ENCODE peak calls at places on chromosome 18, in eight cellular contexts. A, Q, M, O, X, S, J and D are unnamed samples.

GRCh38 chr18:55433688-55434087 is 154.3 kb downstream of the TCF4 start:
- DNase-seq in M (no peak), J (no peak), O (no peak), A (no peak), Q (no peak), S (no peak), X (no peak), D (no peak)

GRCh38 chr18:49321800-49322461 is 138.5 kb downstream of the DYM start:
- DNase-seq in A (peak), O (peak), J (peak), Q (no peak), X (no peak), S (no peak), M (no peak), D (peak)

GRCh38 chr18:73948497-73948896 is 199.1 kb downstream of the FBXO15 start:
- DNase-seq in O (peak), J (peak), Q (no peak), A (peak), S (no peak), X (no peak), M (no peak), D (no peak)

GRCh38 chr18:77065221-77065981 is 67.2 kb downstream of the MBP start:
- DNase-seq in J (peak), S (peak), O (peak), A (peak), Q (no peak), M (peak), X (peak), D (peak)

GRCh38 chr18:74935411-74935810 is 273.5 kb downstream of the PTGR3 start:
- DNase-seq in S (no peak), O (no peak), A (no peak), Q (no peak), X (no peak), J (no peak), M (no peak), D (no peak)

GRCh38 chr18:53153281-53153680 is 813.3 kb downstream of the DCC start:
- DNase-seq in S (no peak), O (no peak), Q (peak), M (no peak), X (no peak), A (no peak), J (no peak), D (no peak)

GRCh38 chr18:12376034-12376717 is 851 bp downstream of the AFG3L2 start:
- DNase-seq in Q (peak), O (peak), M (no peak), A (no peak), J (no peak), S (peak), X (no peak), D (no peak)

GRCh38 chr18:7740815-7741214 is 173.7 kb downstream of the PTPRM start:
- DNase-seq in Q (no peak), J (no peak), O (peak), S (no peak), X (no peak), A (peak), M (no peak), D (no peak)

GRCh38 chr18:79690586-79691482 is 11.2 kb downstream of the CTDP1 start:
- DNase-seq in A (no peak), J (no peak), M (no peak), S (no peak), X (no peak), Q (no peak), O (no peak), D (no peak)

GRCh38 chr18:36157441-36157840 is 27.7 kb downstream of the ELP2 start:
- DNase-seq in M (no peak), J (peak), O (peak), S (no peak), A (peak), Q (no peak), X (no peak), D (no peak)

GRCh38 chr18:42174909-42175308 is 219.9 kb downstream of the PIK3C3 start:
- DNase-seq in J (no peak), O (peak), X (no peak), M (no peak), A (peak), S (no peak), Q (no peak), D (no peak)

GRCh38 chr18:68714356-68714706 is 577 bp downstream of the TMX3 start:
- DNase-seq in O (peak), M (no peak), A (peak), Q (peak), J (no peak), X (no peak), S (no peak), D (no peak)

GRCh38 chr18:69401475-69402218 is 959 bp downstream of the DOK6 start:
- DNase-seq in O (peak), X (no peak), S (no peak), M (no peak), Q (no peak), A (peak), J (peak), D (no peak)

GRCh38 chr18:4455113-4455811 is at the start of gene DLGAP1:
- DNase-seq in O (no peak), A (peak), J (no peak), X (peak), S (peak), Q (peak), M (peak), D (no peak)

GRCh38 chr18:26286008-26286407 is 59.8 kb downstream of the TAF4B start:
- DNase-seq in O (no peak), S (no peak), X (no peak), A (no peak), Q (no peak), M (no peak), J (no peak), D (no peak)

GRCh38 chr18:27223570-27224340 is 38.6 kb upstream of the CHST9 start:
- DNase-seq in O (no peak), J (no peak), X (no peak), S (no peak), M (no peak), Q (no peak), A (no peak), D (no peak)

GRCh38 chr18:21117385-21118135 is 5.9 kb upstream of the ROCK1 start:
- DNase-seq in J (peak), X (no peak), Q (no peak), A (peak), O (peak), M (no peak), S (no peak), D (peak)

GRCh38 chr18:25830787-25831186 is 259.6 kb downstream of the SS18 start:
- DNase-seq in S (peak), O (peak), X (no peak), Q (no peak), J (peak), A (peak), M (no peak), D (peak)

GRCh38 chr18:68721681-68722583 is 7.0 kb upstream of the TMX3 start:
- DNase-seq in A (peak), M (no peak), Q (no peak), S (no peak), X (no peak), J (no peak), O (peak), D (no peak)

GRCh38 chr18:7630731-7631442 is 63.8 kb downstream of the PTPRM start:
- DNase-seq in Q (no peak), M (no peak), X (no peak), J (no peak), A (no peak), O (no peak), S (no peak), D (no peak)

GRCh38 chr18:35506024-35506712 is 8.4 kb upstream of the INO80C start:
- DNase-seq in O (peak), M (no peak), Q (no peak), X (no peak), J (no peak), A (no peak), S (no peak), D (no peak)

GRCh38 chr18:38115201-38115600 is 549.6 kb upstream of the CELF4 start:
- DNase-seq in J (no peak), X (no peak), Q (no peak), M (no peak), A (no peak), O (no peak), S (no peak), D (no peak)

GRCh38 chr18:3710712-3711269 is 260.8 kb downstream of the TGIF1 start:
- DNase-seq in A (no peak), S (no peak), Q (peak), J (peak), O (no peak), X (no peak), M (no peak), D (no peak)

GRCh38 chr18:49731860-49732311 is 81.4 kb downstream of the ACAA2 start:
- DNase-seq in M (no peak), O (no peak), A (no peak), X (no peak), J (no peak), S (no peak), Q (no peak), D (no peak)

GRCh38 chr18:70553961-70554325 is 265.1 kb downstream of the SOCS6 start:
- DNase-seq in J (no peak), O (no peak), S (no peak), M (no peak), Q (no peak), X (no peak), A (no peak), D (no peak)

GRCh38 chr18:71020342-71021096 is 731.7 kb downstream of the SOCS6 start:
- DNase-seq in X (no peak), A (no peak), M (no peak), J (no peak), Q (no peak), O (no peak), S (no peak), D (no peak)

DNA sequence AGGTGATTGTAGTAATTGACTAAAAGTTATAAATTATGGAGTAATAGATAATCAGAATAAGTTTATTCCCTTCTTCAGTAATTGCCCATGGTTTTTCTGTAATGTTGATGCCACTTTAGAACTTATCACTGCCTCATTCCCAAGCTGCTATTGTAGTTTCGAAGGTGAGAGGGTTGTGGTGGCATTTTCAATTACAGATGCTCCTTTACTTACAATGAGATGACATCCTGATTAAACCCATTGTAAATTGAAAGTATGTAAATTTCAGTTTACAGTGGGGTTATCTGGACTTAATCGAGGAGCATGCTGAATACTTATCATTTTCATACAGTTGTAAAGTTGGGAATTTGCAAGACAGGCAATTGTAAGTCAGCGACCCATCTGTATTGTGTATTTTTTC is 2.9 kb downstream of the NDUFV2 start:
- DNase-seq in S (no peak), M (no peak), O (no peak), X (no peak), Q (no peak), A (no peak), J (no peak), D (no peak)
- H3K4me3 ChIP-seq in S (peak), M (peak), O (peak), X (peak), Q (no peak), A (no peak), J (peak), D (peak)

DNA sequence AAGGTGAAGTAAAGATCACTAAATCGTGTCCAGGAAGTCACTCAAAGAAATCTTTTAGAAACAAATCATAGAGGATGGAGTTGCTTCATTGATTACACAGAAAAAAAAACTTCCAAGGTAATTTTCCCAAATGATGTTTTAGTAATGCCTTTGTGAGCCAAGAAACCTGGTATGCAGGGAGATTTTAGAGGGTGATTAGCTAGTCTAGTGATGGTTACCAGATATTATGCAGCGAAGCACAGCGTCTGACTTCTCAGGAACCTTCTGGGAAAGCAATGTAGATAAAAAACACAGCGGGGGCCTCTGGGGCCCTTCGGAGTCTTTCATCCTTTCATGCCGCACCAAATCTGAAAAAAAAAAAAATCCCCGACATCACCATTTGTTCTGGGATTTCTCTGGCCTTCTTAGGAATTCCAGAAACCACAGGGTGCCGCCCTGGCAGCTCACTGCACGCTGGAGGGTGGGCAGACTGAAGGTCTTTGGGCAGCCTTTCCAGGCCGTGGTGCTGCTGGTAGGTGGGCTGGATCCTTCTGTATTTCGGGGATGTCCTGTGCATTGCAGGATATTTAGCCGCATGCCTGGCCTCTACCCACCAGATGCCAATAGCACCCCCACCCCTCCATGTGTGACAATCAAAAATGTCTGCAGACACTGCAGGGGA is 17.3 kb downstream of the ALPK2 start:
- DNase-seq in M (no peak), J (no peak), A (peak), S (no peak), X (no peak), Q (no peak), O (no peak), D (no peak)
- H3K4me3 ChIP-seq in M (no peak), J (no peak), A (no peak), S (no peak), X (no peak), Q (no peak), O (no peak), D (no peak)

GRCh38 chr18:32422185-32422584 is 48.5 kb downstream of the GAREM1 start:
- DNase-seq in O (no peak), X (no peak), Q (no peak), M (no peak), A (no peak), S (no peak), J (no peak), D (no peak)
- H3K4me3 ChIP-seq in O (no peak), X (no peak), Q (no peak), M (no peak), A (no peak), S (no peak), J (no peak), D (no peak)

GRCh38 chr18:28511421-28511821 is 334.5 kb upstream of the CDH2 start:
- DNase-seq in O (peak), Q (no peak), J (peak), S (no peak), X (no peak), M (no peak), A (peak), D (peak)
- H3K4me3 ChIP-seq in O (no peak), Q (no peak), J (no peak), S (no peak), X (no peak), M (no peak), A (no peak), D (no peak)

DNA sequence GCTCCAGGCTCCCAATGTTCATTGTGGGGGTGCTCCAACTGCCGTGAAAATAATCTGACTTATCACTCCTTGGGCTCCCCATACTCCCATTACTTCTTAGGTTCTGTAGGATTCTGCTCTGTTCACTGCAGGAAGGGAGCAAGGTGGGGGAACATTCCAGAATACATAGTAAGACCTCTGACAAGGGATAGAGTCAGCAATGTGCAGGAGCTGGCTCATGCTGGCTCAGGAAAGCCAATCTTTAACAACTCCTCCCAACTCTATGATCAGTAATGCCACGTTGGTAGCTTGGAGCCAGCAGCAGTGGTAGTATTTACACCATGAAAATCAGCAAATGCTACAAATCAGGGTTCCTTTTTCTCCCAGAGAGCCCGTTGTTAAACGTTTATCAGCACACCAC is 44.4 kb downstream of the FECH start:
- DNase-seq in J (peak), S (no peak), O (no peak), A (peak), X (no peak), M (no peak), Q (no peak), D (peak)
- H3K4me3 ChIP-seq in J (no peak), S (no peak), O (no peak), A (no peak), X (no peak), M (no peak), Q (no peak), D (no peak)